ENCODE peak calls at places on chromosome 13, in five cellular contexts. Z is fibroblast of lung; D is CD4-positive, alpha-beta T cell; N is hepatocyte; V is heart right ventricle. G is an unnamed sample.

GRCh38 chr13:22127277-22128143 is 456.6 kb downstream of the FGF9 start:
- DNase-seq in Z (no peak), D (no peak), N (no peak), V (no peak), G (no peak)

GRCh38 chr13:93226623-93227279 is at the start of gene GPC6:
- DNase-seq in Z (peak; percentile 96), D (no peak), N (peak; percentile 87), V (no peak), G (peak; percentile 60)

GRCh38 chr13:95226051-95226450 is 75.2 kb downstream of the ABCC4 start:
- DNase-seq in Z (no peak), D (no peak), N (no peak), V (no peak), G (no peak)

GRCh38 chr13:62327367-62327766 is 911.7 kb upstream of the PCDH20 start:
- DNase-seq in Z (no peak), D (no peak), N (no peak), V (no peak), G (no peak)

GRCh38 chr13:75479102-75479501 is 2.9 kb downstream of the TBC1D4 start:
- DNase-seq in Z (no peak), D (no peak), N (no peak), V (no peak), G (no peak)

GRCh38 chr13:41139296-41139966 is 6.8 kb upstream of the KBTBD6 start:
- DNase-seq in Z (peak; percentile 51), D (no peak), N (no peak), V (no peak), G (no peak)

GRCh38 chr13:75341025-75341424 is 140.9 kb downstream of the TBC1D4 start:
- DNase-seq in Z (no peak), D (no peak), N (no peak), V (no peak), G (no peak)

GRCh38 chr13:50844181-50844875 is 836 bp upstream of the DLEU7 start:
- DNase-seq in Z (no peak), D (no peak), N (no peak), V (no peak), G (no peak)

GRCh38 chr13:109738298-109738746 is 48.1 kb downstream of the IRS2 start:
- DNase-seq in Z (no peak), D (no peak), N (no peak), V (no peak), G (no peak)

GRCh38 chr13:73372691-73373627 is 314.2 kb downstream of the KLF5 start:
- DNase-seq in Z (no peak), D (no peak), N (no peak), V (no peak), G (no peak)

GRCh38 chr13:36718686-36719085 is 44.9 kb downstream of the SERTM1 start:
- DNase-seq in Z (no peak), D (no peak), N (peak; percentile 65), V (no peak), G (no peak)

GRCh38 chr13:111630411-111630810 is 310.0 kb downstream of the TEX29 start:
- DNase-seq in Z (no peak), D (no peak), N (no peak), V (no peak), G (no peak)

GRCh38 chr13:23707674-23708073 is 137.5 kb downstream of the TNFRSF19 start:
- DNase-seq in Z (peak; percentile 52), D (no peak), N (no peak), V (no peak), G (no peak)

GRCh38 chr13:29456419-29456818 is 139.1 kb downstream of the SLC7A1 start:
- DNase-seq in Z (no peak), D (no peak), N (no peak), V (no peak), G (no peak)

GRCh38 chr13:23547000-23547590 is 23.1 kb upstream of the TNFRSF19 start:
- DNase-seq in Z (peak; percentile 45), D (no peak), N (peak; percentile 30), V (peak; percentile 80), G (peak; percentile 27)

GRCh38 chr13:42001580-42001979 is 40.7 kb upstream of the VWA8 start:
- DNase-seq in Z (peak; percentile 67), D (no peak), N (peak; percentile 58), V (no peak), G (peak; percentile 4)

GRCh38 chr13:76638882-76639281 is 247.3 kb downstream of the KCTD12 start:
- DNase-seq in Z (no peak), D (no peak), N (no peak), V (no peak), G (no peak)

GRCh38 chr13:24292476-24292875 is 16.9 kb upstream of the C1QTNF9 start:
- DNase-seq in Z (no peak), D (no peak), N (no peak), V (no peak), G (no peak)

GRCh38 chr13:21530656-21531055 is 71.6 kb upstream of the ZDHHC20 start:
- DNase-seq in Z (no peak), D (no peak), N (no peak), V (no peak), G (no peak)

GRCh38 chr13:102940770-102941169 is 94.9 kb downstream of the ERCC5 start:
- DNase-seq in Z (no peak), D (no peak), N (no peak), V (no peak), G (no peak)

GRCh38 chr13:102945324-102945815 is 99.5 kb downstream of the ERCC5 start:
- DNase-seq in Z (no peak), D (no peak), N (no peak), V (no peak), G (no peak)

GRCh38 chr13:102935896-102936321 is 90.1 kb downstream of the ERCC5 start:
- DNase-seq in Z (no peak), D (no peak), N (no peak), V (no peak), G (no peak)

GRCh38 chr13:102944821-102945220 is 99.0 kb downstream of the ERCC5 start:
- DNase-seq in Z (no peak), D (no peak), N (no peak), V (no peak), G (no peak)

DNA sequence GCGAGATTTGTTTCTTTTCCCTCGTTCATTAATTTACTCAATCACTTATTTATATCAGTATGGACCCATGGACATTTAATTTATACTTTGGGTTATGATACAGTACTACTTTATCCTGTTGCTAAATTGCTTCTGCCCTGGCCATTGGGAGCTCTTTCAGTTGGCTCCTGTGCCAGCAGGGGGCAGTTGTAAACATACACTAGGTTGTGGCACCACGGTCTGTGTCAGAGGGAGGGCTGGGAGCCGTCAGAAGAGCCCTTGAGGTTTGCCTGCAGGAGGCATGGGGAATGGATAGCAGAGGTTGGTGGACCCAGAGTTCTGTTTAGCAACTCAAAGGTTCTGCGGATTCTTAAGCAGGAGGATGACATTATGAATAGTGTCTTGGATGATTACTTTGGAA is 94.3 kb downstream of the ERCC5 start:
- DNase-seq in Z (no peak), D (no peak), N (no peak), V (no peak), G (no peak)
- TF ChIP-seq CTCF in Z (no peak), D (no peak), N (no peak), V (no peak), G (no peak)

GRCh38 chr13:44971656-44972595 is 17.3 kb downstream of the NUFIP1 start:
- DNase-seq in Z (no peak), D (no peak), N (no peak), V (no peak), G (no peak)

GRCh38 chr13:44969858-44970484 is 19.3 kb downstream of the NUFIP1 start:
- DNase-seq in Z (peak; percentile 76), D (no peak), N (peak; percentile 77), V (no peak), G (peak; percentile 20)

GRCh38 chr13:44974056-44974798 is 15.0 kb downstream of the NUFIP1 start:
- DNase-seq in Z (peak; percentile 53), D (no peak), N (no peak), V (no peak), G (no peak)

GRCh38 chr13:44976196-44976595 is 13.1 kb downstream of the NUFIP1 start:
- DNase-seq in Z (no peak), D (no peak), N (no peak), V (no peak), G (no peak)

DNA sequence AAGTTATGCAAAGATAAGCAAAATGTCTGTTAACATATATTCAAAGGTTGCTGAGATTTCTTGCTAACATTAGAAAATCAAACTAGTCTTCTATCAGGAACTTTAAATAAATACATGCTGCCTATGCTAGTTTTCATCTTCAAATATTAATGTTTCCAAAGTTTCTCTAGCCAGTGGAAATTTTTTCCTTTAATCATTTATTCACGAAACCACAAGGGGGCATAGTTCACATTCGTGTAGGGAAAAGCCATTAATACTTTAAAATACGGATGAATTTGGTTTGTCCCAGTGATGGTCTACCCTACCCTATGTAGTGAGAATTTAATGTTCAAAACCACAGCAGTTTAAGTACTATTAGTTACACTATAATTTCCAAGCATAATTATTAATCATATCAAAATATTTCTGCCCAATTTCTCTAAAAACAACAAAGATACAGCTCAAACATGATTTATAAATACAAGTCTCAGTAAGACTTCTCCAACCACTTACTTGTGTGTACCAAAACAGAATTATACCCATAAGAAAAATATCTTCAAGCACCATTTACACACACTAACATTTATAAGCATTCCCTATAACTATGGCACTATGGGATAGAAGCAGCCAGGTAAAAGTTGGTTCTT is 16.2 kb downstream of the NUFIP1 start:
- DNase-seq in Z (peak; percentile 54), D (no peak), N (peak; percentile 34), V (no peak), G (no peak)
- TF ChIP-seq CTCF in Z (no peak), D (peak; percentile 70), N (peak; percentile 58), V (peak; percentile 64), G (peak; percentile 85)

GRCh38 chr13:91311491-91311890 is 36.0 kb upstream of the MIR17HG start:
- DNase-seq in Z (no peak), D (no peak), N (no peak), V (no peak), G (no peak)

GRCh38 chr13:91305652-91306051 is 41.8 kb upstream of the MIR17HG start:
- DNase-seq in Z (no peak), D (no peak), N (no peak), V (no peak), G (no peak)

GRCh38 chr13:91307887-91308286 is 39.6 kb upstream of the MIR17HG start:
- DNase-seq in Z (no peak), D (no peak), N (no peak), V (no peak), G (no peak)

GRCh38 chr13:91304740-91305139 is 42.7 kb upstream of the MIR17HG start:
- DNase-seq in Z (peak; percentile 10), D (no peak), N (no peak), V (no peak), G (no peak)

DNA sequence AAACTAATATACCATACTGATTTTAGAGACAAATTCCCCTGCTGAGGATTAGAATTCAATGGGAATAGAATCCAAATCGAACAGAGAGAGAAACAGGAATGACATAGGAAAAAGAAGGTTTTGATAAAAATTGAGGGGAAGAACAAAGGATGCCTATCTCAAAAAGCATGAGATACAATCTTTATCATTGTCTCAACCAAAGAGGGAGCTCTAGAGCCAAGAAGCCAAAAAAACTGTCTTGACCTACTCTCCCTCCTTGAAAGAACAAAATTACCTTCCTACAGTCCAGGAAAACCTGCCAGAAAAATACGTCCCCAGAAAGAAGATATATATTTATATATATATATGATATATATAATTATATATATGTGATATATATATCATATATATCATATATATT is 39.2 kb upstream of the MIR17HG start:
- DNase-seq in Z (no peak), D (no peak), N (no peak), V (no peak), G (no peak)
- TF ChIP-seq CTCF in Z (no peak), D (no peak), N (no peak), V (no peak), G (no peak)

DNA sequence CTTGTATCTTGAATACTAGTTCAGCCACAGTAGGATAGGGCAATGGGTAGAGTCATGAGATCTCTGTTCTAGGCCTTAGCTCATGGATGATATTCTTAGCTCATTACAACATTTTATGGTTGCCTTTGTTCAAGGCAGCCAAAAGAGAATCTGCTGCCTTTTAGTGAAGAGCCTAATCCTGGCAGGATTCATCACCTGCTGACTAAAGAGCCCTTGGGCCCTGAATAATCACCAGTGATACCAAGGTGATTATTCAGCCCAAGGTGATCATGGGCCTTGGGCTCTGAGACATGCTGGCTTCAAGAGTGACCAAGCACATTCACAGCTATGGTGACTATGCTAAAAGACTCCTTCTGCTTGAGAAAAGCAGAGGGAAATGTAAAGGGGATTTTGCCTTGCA is 143.3 kb upstream of the MYO16 start:
- DNase-seq in Z (no peak), D (no peak), N (no peak), V (no peak), G (no peak)
- TF ChIP-seq CTCF in Z (no peak), D (no peak), N (no peak), V (no peak), G (no peak)

G was measured in endothelial cell.